ENCODE peak calls at places on chromosome 14, in six cellular contexts. D, R, A, W, O and C are unnamed samples.

GRCh38 chr14:26233126-26233525 is 364.7 kb downstream of the NOVA1 start:
- DNase-seq in R (no peak), W (no peak), O (no peak), D (no peak), A (no peak), C (no peak)

GRCh38 chr14:77105554-77105953 is 7.5 kb downstream of the CIPC start:
- DNase-seq in D (no peak), W (peak), R (no peak), O (no peak), A (no peak), C (no peak)

GRCh38 chr14:96267336-96267735 is 11.3 kb downstream of the BDKRB1 start:
- DNase-seq in O (no peak), R (peak), W (no peak), D (no peak), A (peak), C (no peak)

GRCh38 chr14:66624319-66624937 is 116.5 kb downstream of the GPHN start:
- DNase-seq in R (peak), A (peak), W (peak), O (peak), D (no peak), C (no peak)

GRCh38 chr14:51996148-51996746 is 6.9 kb downstream of the RTRAF start:
- DNase-seq in A (peak), R (peak), D (no peak), O (no peak), W (no peak), C (no peak)

GRCh38 chr14:95189400-95190162 is 32.3 kb upstream of the DICER1 start:
- DNase-seq in W (no peak), D (no peak), O (no peak), A (no peak), R (peak), C (no peak)

GRCh38 chr14:74238974-74239847 is at the start of gene VSX2:
- DNase-seq in A (no peak), O (no peak), W (no peak), D (no peak), R (no peak), C (no peak)

GRCh38 chr14:76965232-76965631 is 63.3 kb downstream of the IRF2BPL start:
- DNase-seq in O (no peak), W (no peak), A (no peak), R (no peak), D (no peak), C (no peak)

GRCh38 chr14:85241022-85241880 is 288.7 kb upstream of the FLRT2 start:
- DNase-seq in O (no peak), D (no peak), A (no peak), W (no peak), R (peak), C (no peak)

GRCh38 chr14:87049886-87050820 is 942.8 kb downstream of the GALC start:
- DNase-seq in A (peak), D (no peak), O (peak), W (no peak), R (peak), C (no peak)

GRCh38 chr14:75123991-75124390 is 2.9 kb downstream of the NEK9 start:
- DNase-seq in D (no peak), O (no peak), A (peak), R (no peak), W (peak), C (no peak)

GRCh38 chr14:23079716-23080115 is 15.2 kb downstream of the ACIN1 start:
- DNase-seq in O (no peak), R (no peak), D (no peak), W (no peak), A (peak), C (no peak)

GRCh38 chr14:38137005-38137404 is 70.7 kb upstream of the SSTR1 start:
- DNase-seq in A (peak), O (no peak), R (no peak), W (no peak), D (no peak), C (no peak)

GRCh38 chr14:53764846-53765245 is 191.8 kb downstream of the BMP4 start:
- DNase-seq in A (no peak), R (no peak), D (no peak), O (peak), W (no peak), C (no peak)

GRCh38 chr14:69056389-69056788 is 77.3 kb upstream of the ACTN1 start:
- DNase-seq in W (peak), D (no peak), O (no peak), A (peak), R (no peak), C (no peak)

GRCh38 chr14:54567224-54567633 is 301 bp downstream of the SAMD4A start:
- DNase-seq in D (no peak), O (no peak), W (no peak), A (no peak), R (peak), C (no peak)

GRCh38 chr14:77305696-77306095 is 15.0 kb downstream of the POMT2 start:
- DNase-seq in W (peak), D (no peak), O (no peak), A (no peak), R (no peak), C (no peak)

GRCh38 chr14:64733321-64733720 is 29.1 kb downstream of the PLEKHG3 start:
- DNase-seq in A (no peak), R (no peak), W (no peak), D (no peak), O (no peak), C (no peak)

GRCh38 chr14:40058916-40059897 is 627.0 kb upstream of the FBXO33 start:
- DNase-seq in W (no peak), O (no peak), R (no peak), A (no peak), D (no peak), C (no peak)

GRCh38 chr14:38880643-38881567 is 222.1 kb downstream of the SEC23A start:
- DNase-seq in O (peak), D (no peak), A (no peak), R (peak), W (no peak), C (no peak)

GRCh38 chr14:103436533-103436932 is 51.3 kb downstream of the MARK3 start:
- DNase-seq in A (peak), R (no peak), D (no peak), W (no peak), O (no peak), C (no peak)

GRCh38 chr14:103517626-103518415 is 4.8 kb downstream of the CKB start:
- DNase-seq in A (no peak), W (no peak), O (no peak), D (no peak), R (no peak), C (no peak)